ENCODE peak calls at places on chromosome 20, in six cellular contexts. Q, Y, C, W, L and A are unnamed samples.

GRCh38 chr20:42093542-42094440 is 475.6 kb upstream of the CHD6 start:
- DNase-seq in Q (peak; percentile 28), Y (no peak), C (no peak), W (no peak), L (no peak), A (no peak)

GRCh38 chr20:8389381-8390368 is 257.6 kb downstream of the PLCB1 start:
- DNase-seq in Q (peak; percentile 36), Y (no peak), C (peak; percentile 33), W (no peak), L (peak; percentile 63), A (no peak)

GRCh38 chr20:41046716-41047115 is 18.1 kb downstream of the TOP1 start:
- DNase-seq in Q (no peak), Y (no peak), C (peak; percentile 52), W (no peak), L (no peak), A (no peak)

GRCh38 chr20:6746901-6747609 is 20.4 kb upstream of the BMP2 start:
- DNase-seq in Q (no peak), Y (no peak), C (no peak), W (no peak), L (no peak), A (no peak)

GRCh38 chr20:57619053-57619831 is 984 bp downstream of the ZBP1 start:
- DNase-seq in Q (no peak), Y (no peak), C (no peak), W (peak; percentile 80), L (no peak), A (no peak)

GRCh38 chr20:44092551-44093248 is 94.3 kb downstream of the JPH2 start:
- DNase-seq in Q (peak; percentile 54), Y (no peak), C (peak; percentile 20), W (no peak), L (peak; percentile 72), A (no peak)

GRCh38 chr20:56447227-56447626 is 21.2 kb upstream of the RTF2 start:
- DNase-seq in Q (no peak), Y (no peak), C (no peak), W (no peak), L (peak; percentile 30), A (no peak)

GRCh38 chr20:4341804-4342560 is 326.6 kb upstream of the RNF24 start:
- DNase-seq in Q (no peak), Y (no peak), C (peak; percentile 88), W (no peak), L (peak; percentile 10), A (no peak)

GRCh38 chr20:17442588-17442987 is 88.6 kb downstream of the BFSP1 start:
- DNase-seq in Q (no peak), Y (no peak), C (no peak), W (no peak), L (peak; percentile 63), A (no peak)

GRCh38 chr20:49825521-49826033 is 12.9 kb downstream of the SLC9A8 start:
- DNase-seq in Q (no peak), Y (no peak), C (no peak), W (peak; percentile 68), L (no peak), A (no peak)

GRCh38 chr20:3323398-3323797 is 84.1 kb downstream of the DNAAF9 start:
- DNase-seq in Q (no peak), Y (no peak), C (no peak), W (no peak), L (no peak), A (no peak)

GRCh38 chr20:18973499-18974173 is 160.1 kb downstream of the SCP2D1 start:
- DNase-seq in Q (peak; percentile 64), Y (no peak), C (no peak), W (no peak), L (no peak), A (peak; percentile 83)

GRCh38 chr20:8388707-8389106 is 256.6 kb downstream of the PLCB1 start:
- DNase-seq in Q (no peak), Y (no peak), C (peak; percentile 38), W (no peak), L (no peak), A (no peak)

GRCh38 chr20:18397090-18397489 is 69.7 kb downstream of the DZANK1 start:
- DNase-seq in Q (no peak), Y (no peak), C (no peak), W (no peak), L (no peak), A (no peak)

GRCh38 chr20:41018153-41018552 is 10.5 kb upstream of the TOP1 start:
- DNase-seq in Q (no peak), Y (no peak), C (no peak), W (no peak), L (no peak), A (no peak)

GRCh38 chr20:56094228-56094627 is 88.9 kb upstream of the CBLN4 start:
- DNase-seq in Q (no peak), Y (no peak), C (no peak), W (no peak), L (no peak), A (no peak)

GRCh38 chr20:23138682-23139081 is 52.6 kb upstream of the CD93 start:
- DNase-seq in Q (no peak), Y (no peak), C (no peak), W (peak; percentile 14), L (no peak), A (no peak)

GRCh38 chr20:41627001-41627400 is 8.8 kb upstream of the CHD6 start:
- DNase-seq in Q (no peak), Y (no peak), C (no peak), W (no peak), L (no peak), A (no peak)

GRCh38 chr20:6884114-6884513 is 116.6 kb downstream of the BMP2 start:
- DNase-seq in Q (no peak), Y (no peak), C (no peak), W (no peak), L (no peak), A (no peak)

GRCh38 chr20:3172933-3173581 is at the start of gene LZTS3:
- DNase-seq in Q (peak; percentile 59), Y (peak; percentile 83), C (peak; percentile 25), W (peak; percentile 72), L (peak; percentile 93), A (peak; percentile 78)

GRCh38 chr20:7912551-7912950 is 27.7 kb downstream of the HAO1 start:
- DNase-seq in Q (no peak), Y (no peak), C (no peak), W (no peak), L (no peak), A (no peak)

GRCh38 chr20:9068896-9069663 is at the start of gene PLCB4:
- DNase-seq in Q (peak; percentile 51), Y (peak; percentile 68), C (peak; percentile 39), W (no peak), L (peak; percentile 74), A (peak; percentile 28)

GRCh38 chr20:44765647-44766367 is 20.1 kb downstream of the KCNK15 start:
- DNase-seq in Q (peak; percentile 64), Y (no peak), C (no peak), W (no peak), L (no peak), A (no peak)

GRCh38 chr20:57073402-57073801 is 193.0 kb downstream of the BMP7 start:
- DNase-seq in Q (no peak), Y (peak; percentile 25), C (no peak), W (no peak), L (no peak), A (no peak)

DNA sequence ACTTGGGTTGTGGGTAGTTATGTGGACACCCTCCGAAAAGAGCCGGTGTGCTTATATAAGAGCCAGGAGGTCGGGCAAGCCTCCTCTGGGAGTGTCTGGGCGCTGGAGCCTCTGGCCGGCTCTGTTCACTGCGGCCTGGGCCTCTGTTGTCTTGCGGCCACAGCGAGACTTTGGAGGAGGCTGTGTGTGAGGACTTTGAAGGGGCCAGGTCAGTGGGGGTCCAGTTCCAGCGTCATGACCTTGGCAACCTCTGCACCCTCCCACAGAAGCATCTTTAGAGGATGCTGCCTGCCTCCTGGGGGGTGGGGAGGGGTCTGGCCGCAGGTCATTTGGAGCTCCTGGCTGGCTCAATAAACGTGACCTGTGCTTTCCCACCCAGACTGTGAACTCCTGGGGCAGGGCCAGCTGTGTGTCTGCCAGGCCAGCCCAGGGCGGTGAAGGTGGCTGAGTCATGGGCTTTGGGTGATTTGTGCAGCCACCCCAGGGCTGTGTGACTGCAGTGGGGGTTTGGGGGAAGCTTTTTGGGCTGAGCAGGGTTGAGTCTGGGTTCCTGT is 1.2 kb downstream of the TCEA2 start:
- DNase-seq in Q (no peak), Y (no peak), C (peak; percentile 38), W (no peak), L (no peak), A (peak; percentile 52)
- H3K4me1 ChIP-seq in Q (peaks cover 20% of the 10 kb centered on the region), Y (no peaks in the 10 kb centered on the region), C (peaks cover 31% of the 10 kb centered on the region), W (peaks cover 41% of the 10 kb centered on the region), L (peaks cover 7% of the 10 kb centered on the region), A (peaks cover 4% of the 10 kb centered on the region)

GRCh38 chr20:1331801-1332453 is 3.0 kb upstream of the SDCBP2 start:
- DNase-seq in Q (peak; percentile 7), Y (no peak), C (no peak), W (no peak), L (no peak), A (no peak)
- H3K4me1 ChIP-seq in Q (peaks cover 30% of the 10 kb centered on the region), Y (peaks cover 23% of the 10 kb centered on the region), C (peaks cover 19% of the 10 kb centered on the region), W (peaks cover 85% of the 10 kb centered on the region), L (no peaks in the 10 kb centered on the region), A (peaks cover 18% of the 10 kb centered on the region)

GRCh38 chr20:31536575-31536974 is 22.3 kb downstream of the HM13 start:
- DNase-seq in Q (no peak), Y (no peak), C (no peak), W (no peak), L (no peak), A (no peak)
- H3K4me1 ChIP-seq in Q (no peaks in the 10 kb centered on the region), Y (no peaks in the 10 kb centered on the region), C (peaks cover 1% of the 10 kb centered on the region), W (peaks cover 14% of the 10 kb centered on the region), L (no peaks in the 10 kb centered on the region), A (no peaks in the 10 kb centered on the region)

GRCh38 chr20:25017257-25017803 is 24.8 kb upstream of the APMAP start:
- DNase-seq in Q (no peak), Y (peak; percentile 89), C (no peak), W (peak; percentile 84), L (no peak), A (no peak)
- H3K4me1 ChIP-seq in Q (peaks cover under 1% of the 10 kb centered on the region), Y (peaks cover 53% of the 10 kb centered on the region), C (no peaks in the 10 kb centered on the region), W (peaks cover 6% of the 10 kb centered on the region), L (no peaks in the 10 kb centered on the region), A (no peaks in the 10 kb centered on the region)

DNA sequence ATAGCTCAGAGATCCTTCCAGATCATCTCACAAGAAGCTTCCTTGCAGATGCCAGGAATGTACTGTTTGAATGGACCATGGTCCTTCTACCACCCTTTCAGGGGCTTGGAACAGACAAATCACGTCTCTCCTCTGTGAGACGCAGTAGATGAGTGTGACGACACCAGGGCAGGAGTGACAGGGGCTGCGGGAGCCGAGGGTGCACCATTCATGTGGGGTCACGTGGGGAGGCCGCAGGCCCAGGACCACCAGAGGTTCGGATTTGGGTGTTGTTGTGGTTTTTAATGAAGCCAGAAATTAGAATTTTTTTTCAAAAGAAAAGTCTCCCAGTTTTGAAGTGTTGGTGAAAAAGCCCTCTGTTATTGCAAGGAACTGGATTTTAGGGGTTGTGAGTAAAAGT is 79.2 kb downstream of the PREX1 start:
- DNase-seq in Q (no peak), Y (no peak), C (no peak), W (no peak), L (no peak), A (no peak)
- H3K4me1 ChIP-seq in Q (peaks cover 10% of the 10 kb centered on the region), Y (no peaks in the 10 kb centered on the region), C (peaks cover 6% of the 10 kb centered on the region), W (peaks cover 64% of the 10 kb centered on the region), L (peaks cover 11% of the 10 kb centered on the region), A (peaks cover 3% of the 10 kb centered on the region)

DNA sequence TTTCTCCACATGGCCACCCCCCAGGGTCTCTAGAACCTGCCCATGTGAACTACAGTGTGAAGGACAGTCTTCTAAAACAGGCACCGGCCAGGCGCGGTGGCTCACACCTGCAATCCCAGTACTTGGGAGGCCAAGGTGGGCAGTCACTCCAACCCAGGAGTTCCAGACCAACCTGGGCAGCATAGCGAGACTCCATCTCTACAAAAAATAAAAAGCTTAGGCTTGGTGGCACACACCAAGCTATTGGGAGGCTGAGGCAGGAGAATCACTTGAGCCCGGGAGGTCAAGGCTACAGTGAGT is 13.7 kb downstream of the ACSS1 start:
- DNase-seq in Q (no peak), Y (no peak), C (no peak), W (no peak), L (no peak), A (no peak)
- H3K4me1 ChIP-seq in Q (peaks cover 70% of the 10 kb centered on the region), Y (peaks cover 60% of the 10 kb centered on the region), C (no peaks in the 10 kb centered on the region), W (peaks cover 72% of the 10 kb centered on the region), L (no peaks in the 10 kb centered on the region), A (peaks cover 18% of the 10 kb centered on the region)